ENCODE peak calls at places on chromosome 12, in nine cellular contexts. O, J, W, U, T, A, H, C and I are unnamed samples.

GRCh38 chr12:63844391-63845341 is at the start of gene SRGAP1:
- DNase-seq in A (peak), J (no peak), O (peak), T (peak), W (no peak), C (no peak), H (peak), U (peak), I (peak)

GRCh38 chr12:101697197-101697929 is at the start of gene CHPT1:
- DNase-seq in J (peak), O (peak), A (peak), H (peak), T (peak), W (no peak), U (peak), C (no peak), I (peak)

GRCh38 chr12:27277846-27278260 is 33.8 kb downstream of the STK38L start:
- DNase-seq in A (peak), T (peak), H (peak), O (peak), J (no peak), U (peak), W (peak), C (no peak), I (no peak)

GRCh38 chr12:56987551-56988053 is 18.7 kb downstream of the ZBTB39 start:
- DNase-seq in J (peak), C (no peak), W (peak), T (peak), H (peak), U (peak), A (peak), O (peak), I (peak)

GRCh38 chr12:78005094-78005492 is 174.4 kb downstream of the NAV3 start:
- DNase-seq in U (no peak), T (no peak), C (no peak), A (no peak), H (no peak), W (no peak), O (no peak), J (no peak), I (no peak)

GRCh38 chr12:111424189-111424792 is 18.6 kb downstream of the SH2B3 start:
- DNase-seq in T (no peak), W (no peak), U (no peak), A (no peak), H (no peak), C (no peak), O (no peak), J (no peak), I (no peak)

GRCh38 chr12:109209082-109209481 is 92.7 kb downstream of the ACACB start:
- DNase-seq in O (no peak), T (no peak), H (no peak), J (no peak), A (no peak), C (no peak), W (no peak), U (no peak), I (no peak)

GRCh38 chr12:12890815-12891645 is at the start of gene GPRC5A:
- DNase-seq in C (peak), A (peak), W (peak), H (peak), T (peak), O (peak), U (peak), J (no peak), I (peak)

GRCh38 chr12:85188609-85189008 is 91.4 kb upstream of the ALX1 start:
- DNase-seq in C (no peak), J (no peak), W (no peak), A (no peak), T (no peak), H (no peak), U (no peak), O (no peak), I (no peak)

GRCh38 chr12:97595423-97595822 is 132.8 kb downstream of the RMST start:
- DNase-seq in O (no peak), C (no peak), W (no peak), H (no peak), U (no peak), T (no peak), J (no peak), A (no peak), I (no peak)

GRCh38 chr12:12133785-12134184 is 63.0 kb downstream of the BCL2L14 start:
- DNase-seq in W (no peak), A (no peak), U (no peak), O (no peak), J (no peak), H (no peak), C (no peak), T (no peak), I (no peak)

GRCh38 chr12:92927436-92928116 is 1.5 kb downstream of the EEA1 start:
- DNase-seq in T (no peak), W (peak), J (no peak), O (peak), U (no peak), C (no peak), H (peak), A (no peak), I (peak)

GRCh38 chr12:76637807-76638206 is 78.2 kb upstream of the OSBPL8 start:
- DNase-seq in T (no peak), W (no peak), O (peak), A (no peak), H (peak), J (no peak), C (no peak), U (no peak), I (no peak)

GRCh38 chr12:49537231-49537708 is 1.6 kb upstream of the KCNH3 start:
- DNase-seq in J (no peak), W (no peak), O (no peak), T (no peak), C (no peak), H (no peak), U (no peak), A (no peak), I (no peak)

GRCh38 chr12:114916531-114916930 is 232.6 kb upstream of the TBX3 start:
- DNase-seq in H (peak), J (no peak), W (no peak), O (peak), T (no peak), U (no peak), A (no peak), C (no peak), I (no peak)

GRCh38 chr12:46217686-46218508 is 50.9 kb downstream of the SLC38A1 start:
- DNase-seq in O (no peak), H (no peak), A (peak), T (peak), J (no peak), C (no peak), W (no peak), U (peak), I (no peak)

GRCh38 chr12:124389537-124390441 is 94.9 kb downstream of the RFLNA start:
- DNase-seq in T (peak), H (no peak), C (no peak), U (peak), O (no peak), W (no peak), A (no peak), J (no peak), I (no peak)

GRCh38 chr12:116125981-116126566 is 151.4 kb downstream of the MED13L start:
- DNase-seq in A (no peak), H (no peak), J (no peak), C (no peak), O (no peak), U (no peak), W (no peak), T (no peak), I (no peak)

GRCh38 chr12:2435511-2435910 is 359.3 kb upstream of the FKBP4 start:
- DNase-seq in T (no peak), J (no peak), W (no peak), H (no peak), U (no peak), A (no peak), O (no peak), C (no peak), I (no peak)

GRCh38 chr12:67721216-67721615 is 72.7 kb downstream of the DYRK2 start:
- DNase-seq in H (no peak), J (no peak), U (peak), C (no peak), A (no peak), O (no peak), W (no peak), T (peak), I (no peak)

GRCh38 chr12:7302536-7303113 is 1.2 kb upstream of the ACSM4 start:
- DNase-seq in W (no peak), T (no peak), A (no peak), J (no peak), U (no peak), O (no peak), C (no peak), H (no peak), I (no peak)

GRCh38 chr12:105948331-105948730 is 190.4 kb downstream of the NUAK1 start:
- DNase-seq in H (peak), A (peak), T (no peak), W (no peak), J (no peak), O (peak), C (no peak), U (no peak), I (no peak)

GRCh38 chr12:115882941-115883340 is 394.6 kb downstream of the MED13L start:
- DNase-seq in U (no peak), C (no peak), J (no peak), T (no peak), O (no peak), W (no peak), A (no peak), H (no peak), I (no peak)

GRCh38 chr12:124434951-124435805 is 132.2 kb downstream of the NCOR2 start:
- DNase-seq in C (no peak), O (no peak), H (no peak), A (no peak), T (no peak), W (no peak), J (no peak), U (no peak), I (no peak)

GRCh38 chr12:112969547-112970306 is 8.6 kb upstream of the OAS2 start:
- DNase-seq in T (no peak), O (no peak), U (no peak), H (no peak), A (no peak), C (no peak), J (no peak), W (no peak), I (no peak)

GRCh38 chr12:88310666-88311065 is 168.6 kb downstream of the TMTC3 start:
- DNase-seq in C (no peak), U (no peak), J (no peak), T (no peak), H (no peak), A (no peak), O (peak), W (no peak), I (peak)

GRCh38 chr12:124774462-124775167 is 89.0 kb downstream of the SCARB1 start:
- DNase-seq in W (no peak), J (no peak), O (peak), U (no peak), H (peak), A (no peak), T (peak), C (no peak), I (peak)

GRCh38 chr12:13146539-13146938 is 43.1 kb upstream of the GSG1 start:
- DNase-seq in U (no peak), H (no peak), A (peak), O (no peak), J (no peak), W (no peak), C (no peak), T (no peak), I (peak)

GRCh38 chr12:88579572-88579940 is 715 bp downstream of the KITLG start:
- DNase-seq in W (no peak), J (no peak), C (no peak), T (peak), U (peak), O (peak), A (peak), H (peak), I (no peak)

GRCh38 chr12:66539451-66539850 is 139.4 kb downstream of the GRIP1 start:
- DNase-seq in O (no peak), U (no peak), C (no peak), A (no peak), J (no peak), T (no peak), H (no peak), W (no peak), I (no peak)

GRCh38 chr12:111451649-111452129 is 46.0 kb downstream of the SH2B3 start:
- DNase-seq in H (peak), J (no peak), O (peak), T (no peak), W (no peak), U (no peak), A (no peak), C (no peak), I (peak)

GRCh38 chr12:71075743-71076142 is 82.1 kb downstream of the TSPAN8 start:
- DNase-seq in J (no peak), A (no peak), W (no peak), O (no peak), T (no peak), U (no peak), C (no peak), H (no peak), I (no peak)

GRCh38 chr12:15486859-15487258 is 164.6 kb downstream of the PTPRO start:
- DNase-seq in H (no peak), C (no peak), J (no peak), U (no peak), O (no peak), A (no peak), T (no peak), W (no peak), I (no peak)

GRCh38 chr12:115257791-115258190 is 573.8 kb upstream of the TBX3 start:
- DNase-seq in H (no peak), J (no peak), W (peak), C (no peak), O (peak), U (no peak), T (no peak), A (no peak), I (no peak)

GRCh38 chr12:24222968-24223367 is 273.5 kb upstream of the SOX5 start:
- DNase-seq in C (no peak), T (no peak), A (no peak), U (no peak), J (no peak), O (peak), W (no peak), H (peak), I (no peak)

GRCh38 chr12:83933615-83934014 is 979.0 kb downstream of the SLC6A15 start:
- DNase-seq in A (no peak), U (no peak), H (no peak), W (no peak), J (no peak), C (no peak), T (no peak), O (no peak), I (no peak)

GRCh38 chr12:12716151-12716844 is 870 bp upstream of the CDKN1B start:
- DNase-seq in H (peak), C (no peak), U (no peak), J (no peak), T (no peak), W (no peak), A (peak), O (peak), I (no peak)

GRCh38 chr12:92469837-92470236 is 233.0 kb upstream of the PLEKHG7 start:
- DNase-seq in H (peak), U (no peak), T (no peak), C (no peak), J (no peak), W (no peak), O (peak), A (no peak), I (peak)

DNA sequence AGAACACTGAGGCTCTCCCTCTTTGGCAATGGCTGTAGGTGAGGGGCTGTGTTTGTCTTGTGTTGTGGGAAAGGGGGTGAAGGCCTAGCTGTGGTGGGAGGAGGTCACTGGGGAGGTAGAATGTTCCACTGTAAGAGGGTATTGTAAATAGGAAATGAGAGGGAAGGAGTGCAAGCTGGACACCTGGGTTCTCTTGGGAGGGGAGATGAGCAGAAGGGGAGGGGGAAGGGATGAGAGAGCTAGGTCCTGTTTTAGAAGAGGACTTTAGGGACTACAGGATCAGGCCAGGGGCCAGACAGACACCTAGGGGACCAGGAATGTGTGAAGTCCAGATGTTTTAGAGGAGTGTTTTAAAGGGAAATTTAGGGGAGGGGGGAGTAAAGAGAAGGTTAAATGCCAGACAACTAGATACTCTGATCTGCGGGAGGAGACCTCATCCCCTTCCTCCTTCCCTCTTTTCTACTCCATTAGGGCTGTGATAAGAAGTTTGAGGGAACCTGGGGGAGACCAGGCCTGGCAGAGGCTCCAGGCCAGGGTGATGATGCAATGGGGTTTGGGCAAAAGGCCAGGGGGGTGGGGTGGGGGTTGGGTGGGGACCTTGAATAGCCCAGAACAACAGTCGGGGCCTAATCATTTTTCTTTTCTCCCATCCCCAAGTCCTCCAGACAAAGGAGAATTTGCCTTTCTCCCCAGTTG is 2.0 kb downstream of the ITGA5 start:
- DNase-seq in J (no peak), H (no peak), W (no peak), T (no peak), O (no peak), U (no peak), C (no peak), A (no peak), I (no peak)
- H3K4me3 ChIP-seq in J (peak), H (peak), W (peak), T (peak), O (peak), U (no peak), C (peak), A (peak), I (peak)

DNA sequence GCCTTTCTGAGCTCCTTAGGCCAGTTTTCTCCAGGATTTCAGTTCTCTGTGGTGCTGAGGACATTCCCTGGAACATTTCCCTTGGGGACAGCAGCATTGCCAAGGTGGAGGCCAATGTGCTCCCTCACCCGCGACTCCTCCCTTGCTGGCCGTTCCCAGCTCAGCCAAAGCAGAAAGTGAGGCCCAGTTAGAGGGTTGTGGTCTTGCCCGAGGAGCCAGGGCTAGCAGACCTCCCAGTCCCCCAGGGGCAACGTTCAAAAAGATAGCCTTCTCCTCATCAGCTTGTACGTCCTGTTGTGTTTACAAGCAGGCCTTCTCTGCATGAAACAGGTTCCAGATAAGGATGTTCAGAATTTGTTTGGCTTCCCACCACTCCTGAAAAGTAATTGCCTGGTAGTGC is 78.4 kb downstream of the SSPN start:
- DNase-seq in J (no peak), T (no peak), O (no peak), W (no peak), U (no peak), C (no peak), A (peak), H (no peak), I (no peak)
- TF ChIP-seq CTCF in J (no peak), T (no peak), O (no peak), W (no peak), U (no peak), C (no peak), A (no peak), H (no peak), I (no peak)

GRCh38 chr12:1213205-1213604 is 222.2 kb downstream of the ERC1 start:
- DNase-seq in O (no peak), U (no peak), C (no peak), T (no peak), J (no peak), W (no peak), A (no peak), H (no peak), I (no peak)

GRCh38 chr12:1218369-1218768 is 227.3 kb downstream of the ERC1 start:
- DNase-seq in T (no peak), U (no peak), W (no peak), J (no peak), A (no peak), H (no peak), C (no peak), O (no peak), I (no peak)

GRCh38 chr12:1220127-1221092 is 229.4 kb downstream of the ERC1 start:
- DNase-seq in A (no peak), C (no peak), W (no peak), O (no peak), U (no peak), H (no peak), T (peak), J (no peak), I (no peak)

GRCh38 chr12:1216560-1216959 is 225.5 kb downstream of the ERC1 start:
- DNase-seq in C (no peak), J (no peak), H (peak), U (no peak), A (no peak), W (no peak), O (no peak), T (no peak), I (no peak)

GRCh38 chr12:1217191-1217949 is 226.3 kb downstream of the ERC1 start:
- DNase-seq in A (no peak), U (no peak), J (no peak), O (peak), W (peak), C (no peak), H (peak), T (no peak), I (no peak)
- H3K4me3 ChIP-seq in A (no peak), U (no peak), J (no peak), O (no peak), W (no peak), C (no peak), H (no peak), T (no peak), I (no peak)

GRCh38 chr12:81296556-81297305 is 218.9 kb downstream of the ACSS3 start:
- DNase-seq in W (peak), A (no peak), J (no peak), T (no peak), U (no peak), O (peak), C (no peak), H (peak), I (peak)

GRCh38 chr12:81294325-81295190 is 216.7 kb downstream of the ACSS3 start:
- DNase-seq in U (no peak), J (no peak), C (no peak), W (no peak), T (no peak), O (peak), A (no peak), H (no peak), I (no peak)

GRCh38 chr12:81300454-81300853 is 222.6 kb downstream of the ACSS3 start:
- DNase-seq in O (peak), T (no peak), A (no peak), C (no peak), U (no peak), W (no peak), J (no peak), H (no peak), I (no peak)

GRCh38 chr12:81297606-81298005 is 219.7 kb downstream of the ACSS3 start:
- DNase-seq in A (no peak), H (no peak), O (no peak), W (no peak), U (no peak), C (no peak), J (no peak), T (no peak), I (no peak)

DNA sequence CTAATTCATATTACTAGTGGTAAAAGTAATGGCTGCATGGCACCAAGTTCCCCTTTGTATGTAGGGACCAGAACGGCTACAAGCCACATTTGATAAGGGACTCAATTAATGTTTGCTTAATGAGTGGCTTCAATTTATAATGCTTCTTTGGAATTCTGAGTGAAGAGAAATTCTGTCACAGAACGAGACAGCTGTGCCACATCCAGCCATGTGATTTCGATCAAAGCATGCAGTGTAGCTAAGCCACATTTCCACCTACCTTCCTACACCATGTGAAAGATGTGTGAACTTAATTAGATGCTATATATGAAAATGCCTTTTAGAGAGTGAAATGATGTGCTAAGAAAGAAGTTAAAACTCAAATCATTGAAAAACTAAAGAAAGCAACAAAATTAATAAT is 217.4 kb downstream of the ACSS3 start:
- DNase-seq in H (no peak), U (no peak), O (no peak), W (no peak), T (no peak), C (no peak), J (no peak), A (no peak), I (no peak)
- TF ChIP-seq CTCF in H (no peak), U (no peak), O (no peak), W (no peak), T (no peak), C (no peak), J (no peak), A (no peak), I (no peak)